ENCODE peak calls at places on chromosomes 2 and 18, in six cellular contexts. S is nephron progenitor cell, F is psoas muscle, O is right lobe of liver, P is RWPE1, T is fibroblast of lung. W is an unnamed sample.
A peak's percentile ranks its signal among the peaks of the same experiment; 100 is the strongest.

GRCh38 chr2:97712693-97713295 is 582 bp upstream of the ZAP70 start:
- DNase-seq in S (no peak), F (peak; percentile 43), O (peak; percentile 37), P (no peak), T (no peak), W (no peak)

GRCh38 chr2:230589497-230590015 is 123.1 kb upstream of the CAB39 start:
- DNase-seq in S (no peak), F (no peak), O (no peak), P (no peak), T (no peak), W (no peak)

GRCh38 chr18:67192535-67192934 is 324.0 kb downstream of the DSEL start:
- DNase-seq in S (no peak), F (no peak), O (no peak), P (no peak), T (no peak), W (no peak)

GRCh38 chr18:12463191-12463590 is 55.5 kb downstream of the PRELID3A start:
- DNase-seq in S (no peak), F (no peak), O (no peak), P (no peak), T (no peak), W (no peak)

GRCh38 chr2:201643216-201643651 is at the start of gene TMEM237:
- DNase-seq in S (peak; percentile 65), F (peak; percentile 80), O (peak; percentile 57), P (peak; percentile 44), T (peak; percentile 19), W (peak; percentile 55)

GRCh38 chr18:13934676-13935075 is 19.3 kb upstream of the MC2R start:
- DNase-seq in S (no peak), F (no peak), O (no peak), P (no peak), T (no peak), W (no peak)

GRCh38 chr2:64524604-64525322 is 635 bp downstream of the AFTPH start:
- DNase-seq in S (peak; percentile 65), F (no peak), O (peak; percentile 61), P (peak; percentile 37), T (peak; percentile 5), W (peak; percentile 58)

GRCh38 chr18:60875957-60876507 is 457.2 kb upstream of the CDH20 start:
- DNase-seq in S (no peak), F (no peak), O (no peak), P (no peak), T (no peak), W (no peak)

GRCh38 chr2:239111401-239112100 is 263.7 kb downstream of the TWIST2 start:
- DNase-seq in S (no peak), F (no peak), O (no peak), P (no peak), T (no peak), W (no peak)

GRCh38 chr2:80007722-80008503 is 296.6 kb downstream of the LRRTM1 start:
- DNase-seq in S (no peak), F (no peak), O (no peak), P (no peak), T (no peak), W (no peak)

GRCh38 chr2:33498291-33498956 is 22.0 kb downstream of the RASGRP3 start:
- DNase-seq in S (no peak), F (no peak), O (no peak), P (no peak), T (no peak), W (no peak)

GRCh38 chr2:18829331-18829902 is 240.0 kb upstream of the NT5C1B start:
- DNase-seq in S (no peak), F (no peak), O (no peak), P (peak; percentile 20), T (peak; percentile 18), W (no peak)

GRCh38 chr18:37553633-37554398 is 11.8 kb downstream of the CELF4 start:
- DNase-seq in S (peak; percentile 36), F (no peak), O (no peak), P (no peak), T (no peak), W (no peak)
- TF ChIP-seq CTCF in S (peak; percentile 47), F (no peak), O (peak; percentile 9), P (no peak), T (peak; percentile 1), W (peak; percentile 69)

DNA sequence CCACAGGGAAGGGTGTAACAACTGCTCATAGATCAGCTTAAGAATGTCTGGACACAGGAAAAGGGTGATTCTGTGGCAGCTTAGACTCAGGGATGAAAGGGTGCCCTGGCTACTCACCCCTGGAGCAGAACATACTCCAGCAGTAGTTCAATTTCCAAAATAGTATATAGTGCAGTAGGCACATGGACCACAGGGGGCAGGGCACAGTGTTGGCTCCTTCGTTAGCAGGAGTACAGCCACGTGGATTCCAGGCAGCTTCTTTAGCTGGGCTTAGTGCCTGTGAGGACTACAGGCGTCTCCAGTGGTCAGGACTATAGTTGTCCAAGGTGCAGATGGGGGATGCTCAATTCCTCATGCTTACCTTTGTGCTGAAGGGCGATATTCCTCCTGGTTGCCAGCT is 277.5 kb upstream of the DDX18 start:
- DNase-seq in S (no peak), F (no peak), O (no peak), P (no peak), T (no peak), W (no peak)
- TF ChIP-seq CTCF in S (no peak), F (no peak), O (no peak), P (no peak), T (no peak), W (no peak)

DNA sequence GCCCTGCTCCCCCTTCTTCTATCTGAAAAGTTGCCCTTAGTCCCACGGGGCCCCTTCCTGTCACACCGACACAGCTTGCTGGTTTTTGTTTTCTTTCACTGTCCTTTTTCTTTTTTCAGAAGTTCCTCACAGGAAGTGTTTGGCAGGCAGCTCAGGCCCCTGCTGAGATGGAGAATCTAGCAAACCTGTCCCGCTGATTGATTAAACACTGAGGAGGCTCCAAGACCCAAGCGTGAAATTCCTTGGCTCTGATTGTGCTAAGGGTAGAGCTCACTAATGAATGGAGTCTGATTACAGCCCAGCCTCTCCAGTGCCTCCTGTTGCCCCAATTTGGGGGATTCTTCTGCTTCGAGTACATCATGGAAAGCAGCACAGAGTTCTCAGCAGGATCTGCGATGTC is 365.9 kb upstream of the MEX3C start:
- DNase-seq in S (no peak), F (no peak), O (no peak), P (no peak), T (no peak), W (no peak)
- TF ChIP-seq CTCF in S (no peak), F (no peak), O (no peak), P (no peak), T (no peak), W (no peak)

DNA sequence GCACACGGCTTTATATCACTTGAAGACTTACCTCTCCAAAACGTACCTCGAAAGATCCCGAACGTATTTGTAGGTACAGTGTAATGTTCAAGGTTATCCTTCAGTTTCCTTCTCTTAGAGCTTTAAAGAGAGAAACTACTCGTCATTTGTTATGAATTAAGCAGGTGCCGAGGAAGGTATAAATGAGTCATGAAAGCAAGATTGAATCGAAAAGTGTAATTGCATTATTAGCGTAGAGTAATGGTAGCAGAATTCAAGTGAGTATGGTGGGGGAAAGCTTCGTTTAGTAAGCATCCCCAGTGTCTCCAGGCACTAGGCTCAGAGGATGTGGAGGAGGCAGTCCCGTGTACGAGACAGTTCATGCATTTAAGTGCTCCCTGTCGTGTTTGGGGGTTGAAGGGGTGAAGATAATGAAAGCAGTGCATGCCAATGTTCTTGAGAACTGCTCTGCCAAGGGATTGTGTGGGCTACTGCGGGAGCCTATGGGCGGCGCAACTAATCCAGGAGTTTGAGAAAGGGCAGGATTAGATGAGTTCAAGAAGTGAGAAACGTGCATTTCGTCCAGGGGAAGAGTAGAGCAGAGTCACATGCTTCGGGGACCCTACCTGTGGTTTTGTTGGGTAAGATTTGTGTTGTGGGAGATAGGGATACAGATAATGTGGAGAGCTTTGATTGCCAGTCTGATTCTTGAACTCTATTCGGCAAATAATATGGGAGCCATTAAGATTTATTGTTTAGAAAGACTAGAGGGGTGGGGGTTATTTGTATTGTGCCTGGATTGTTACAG is 902 bp downstream of the POLR1B start:
- DNase-seq in S (peak; percentile 11), F (no peak), O (no peak), P (peak; percentile 17), T (peak; percentile 13), W (no peak)
- TF ChIP-seq CTCF in S (no peak), F (no peak), O (no peak), P (peak; percentile 7), T (peak; percentile 4), W (no peak)

W was measured in glutamatergic neuron.